ENCODE peak calls at places on chromosomes 6 and 20, in five cellular contexts. O is stimulated activated CD8-positive, alpha-beta memory T cell treated with anti-CD3 and anti-CD28 coated beads, Interleukin-7, amount 100 ng/mL, for 1 hour; N is CD4-positive, alpha-beta memory T cell; A is thyroid gland; D is ovary. Y is an unnamed sample.

GRCh38 chr6:77926198-77926752 is 273.4 kb downstream of the MEI4 start:
- DNase-seq in N (no peak), A (no peak), D (no peak), O (no peak), Y (no peak)

GRCh38 chr6:32085759-32086458 is 23.2 kb downstream of the TNXB start:
- DNase-seq in N (no peak), D (no peak), A (no peak), O (no peak), Y (no peak)

GRCh38 chr20:431012-431904 is 23.2 kb downstream of the RBCK1 start:
- DNase-seq in D (no peak), A (peak), O (no peak), N (peak), Y (peak)

GRCh38 chr6:30654798-30655742 is 8.1 kb downstream of the C6orf136 start:
- DNase-seq in O (no peak), N (no peak), A (no peak), D (no peak), Y (no peak)

GRCh38 chr20:25247100-25247665 is 702 bp upstream of the PYGB start:
- DNase-seq in N (peak), A (peak), O (no peak), D (peak), Y (peak)

GRCh38 chr20:10671221-10671849 is 2.5 kb downstream of the JAG1 start:
- DNase-seq in N (no peak), A (peak), D (peak), O (no peak), Y (peak)

GRCh38 chr20:62875419-62876355 is 14.1 kb upstream of the TCFL5 start:
- DNase-seq in A (peak), O (no peak), D (peak), N (no peak), Y (peak)

GRCh38 chr6:87431263-87431662 is 23.5 kb downstream of the CFAP206 start:
- DNase-seq in N (no peak), D (no peak), A (no peak), O (no peak), Y (no peak)

GRCh38 chr6:152380993-152381898 is 255.9 kb downstream of the SYNE1 start:
- DNase-seq in O (no peak), N (no peak), D (peak), A (peak), Y (peak)

GRCh38 chr20:49717693-49718092 is 4.0 kb upstream of the B4GALT5 start:
- DNase-seq in N (no peak), O (no peak), D (no peak), A (no peak), Y (no peak)

GRCh38 chr6:42781811-42782688 is at the start of gene BICRAL:
- DNase-seq in A (peak), D (peak), N (peak), O (peak), Y (peak)

GRCh38 chr20:41608606-41609005 is 9.6 kb downstream of the CHD6 start:
- DNase-seq in O (no peak), A (no peak), D (no peak), N (no peak), Y (no peak)

GRCh38 chr20:56926501-56926900 is 297.4 kb downstream of the TFAP2C start:
- DNase-seq in N (no peak), A (no peak), O (no peak), D (no peak), Y (no peak)

GRCh38 chr6:7919871-7920270 is 9.3 kb upstream of the TXNDC5 start:
- DNase-seq in A (no peak), O (no peak), N (no peak), D (peak), Y (no peak)

GRCh38 chr6:14810021-14810420 is 435.8 kb upstream of the JARID2 start:
- DNase-seq in D (no peak), A (no peak), O (no peak), N (no peak), Y (no peak)

GRCh38 chr6:163756079-163756478 is 341.6 kb downstream of the QKI start:
- DNase-seq in D (no peak), N (no peak), A (no peak), O (no peak), Y (no peak)

GRCh38 chr20:18496740-18497592 is at the start of gene RBBP9:
- DNase-seq in D (peak), N (peak), O (peak), A (peak), Y (peak)

GRCh38 chr6:1200706-1201105 is 111.2 kb upstream of the FOXQ1 start:
- DNase-seq in D (no peak), O (no peak), A (no peak), N (no peak), Y (no peak)

GRCh38 chr20:48910360-48910781 is 11.1 kb upstream of the ARFGEF2 start:
- DNase-seq in D (no peak), N (peak), A (no peak), O (no peak), Y (no peak)

GRCh38 chr6:39440039-39440426 is 117.5 kb upstream of the KCNK16 start:
- DNase-seq in D (no peak), N (no peak), A (no peak), O (no peak), Y (no peak)

GRCh38 chr6:3310710-3311109 is 52.0 kb downstream of the PSMG4 start:
- DNase-seq in N (no peak), A (no peak), O (no peak), D (no peak), Y (no peak)

GRCh38 chr6:46395530-46395929 is 95.7 kb downstream of the RCAN2 start:
- DNase-seq in A (no peak), O (no peak), D (no peak), N (no peak), Y (no peak)

GRCh38 chr20:62811720-62812119 is 5.1 kb upstream of the COL9A3 start:
- DNase-seq in O (no peak), A (no peak), N (no peak), D (no peak), Y (no peak)

GRCh38 chr6:89239338-89239737 is 22.2 kb upstream of the GABRR1 start:
- DNase-seq in N (peak), A (no peak), O (no peak), D (no peak), Y (no peak)

GRCh38 chr6:38117281-38117680 is 297.8 kb downstream of the ZFAND3 start:
- DNase-seq in N (no peak), O (no peak), D (no peak), A (no peak), Y (no peak)

GRCh38 chr6:112031956-112032355 is 21.9 kb upstream of the CCN6 start:
- DNase-seq in O (no peak), D (no peak), A (no peak), N (no peak), Y (no peak)